ENCODE peak calls at places on chromosomes 1 and 21, in four cellular contexts. L is K562, D is A549, B is HepG2. Z is an unnamed sample.

GRCh38 chr1:63828322-63829044 is 54.7 kb downstream of the ROR1 start:
- DNase-seq in L (no peak), D (no peak), B (no peak), Z (no peak)

GRCh38 chr1:162385280-162385623 is 3.7 kb downstream of the C1orf226 start:
- DNase-seq in L (no peak), D (no peak), B (no peak), Z (no peak)

GRCh38 chr1:93715529-93716126 is 34.0 kb upstream of the BCAR3 start:
- DNase-seq in L (no peak), D (no peak), B (no peak), Z (no peak)

GRCh38 chr1:175498002-175498401 is 245.4 kb downstream of the TNR start:
- DNase-seq in L (no peak), D (no peak), B (no peak), Z (no peak)

GRCh38 chr21:36721817-36722216 is 22.9 kb downstream of the SIM2 start:
- DNase-seq in L (no peak), D (no peak), B (no peak), Z (no peak)

GRCh38 chr1:169368406-169368769 is 393 bp downstream of the BLZF1 start:
- DNase-seq in L (peak; percentile 29), D (no peak), B (peak; percentile 2), Z (peak; percentile 4)

GRCh38 chr1:226870323-226871046 is at the start of gene PSEN2:
- DNase-seq in L (peak; percentile 96), D (peak; percentile 62), B (peak; percentile 24), Z (no peak)

GRCh38 chr1:42167611-42168396 is 3.3 kb upstream of the GUCA2A start:
- DNase-seq in L (no peak), D (no peak), B (no peak), Z (no peak)

GRCh38 chr1:39214998-39215873 is 10.7 kb downstream of the MACF1 start:
- DNase-seq in L (peak; percentile 59), D (no peak), B (peak; percentile 62), Z (peak; percentile 79)

GRCh38 chr1:247294282-247294681 is 37.4 kb downstream of the ZNF496 start:
- DNase-seq in L (no peak), D (no peak), B (no peak), Z (no peak)

GRCh38 chr1:67700692-67701410 is 15.8 kb downstream of the GADD45A start:
- DNase-seq in L (peak; percentile 79), D (peak; percentile 59), B (peak; percentile 98), Z (no peak)
- TF ChIP-seq POLR2AphosphoS2 in L (no peak), D (no peak), B (no peak), Z (no peak)

DNA sequence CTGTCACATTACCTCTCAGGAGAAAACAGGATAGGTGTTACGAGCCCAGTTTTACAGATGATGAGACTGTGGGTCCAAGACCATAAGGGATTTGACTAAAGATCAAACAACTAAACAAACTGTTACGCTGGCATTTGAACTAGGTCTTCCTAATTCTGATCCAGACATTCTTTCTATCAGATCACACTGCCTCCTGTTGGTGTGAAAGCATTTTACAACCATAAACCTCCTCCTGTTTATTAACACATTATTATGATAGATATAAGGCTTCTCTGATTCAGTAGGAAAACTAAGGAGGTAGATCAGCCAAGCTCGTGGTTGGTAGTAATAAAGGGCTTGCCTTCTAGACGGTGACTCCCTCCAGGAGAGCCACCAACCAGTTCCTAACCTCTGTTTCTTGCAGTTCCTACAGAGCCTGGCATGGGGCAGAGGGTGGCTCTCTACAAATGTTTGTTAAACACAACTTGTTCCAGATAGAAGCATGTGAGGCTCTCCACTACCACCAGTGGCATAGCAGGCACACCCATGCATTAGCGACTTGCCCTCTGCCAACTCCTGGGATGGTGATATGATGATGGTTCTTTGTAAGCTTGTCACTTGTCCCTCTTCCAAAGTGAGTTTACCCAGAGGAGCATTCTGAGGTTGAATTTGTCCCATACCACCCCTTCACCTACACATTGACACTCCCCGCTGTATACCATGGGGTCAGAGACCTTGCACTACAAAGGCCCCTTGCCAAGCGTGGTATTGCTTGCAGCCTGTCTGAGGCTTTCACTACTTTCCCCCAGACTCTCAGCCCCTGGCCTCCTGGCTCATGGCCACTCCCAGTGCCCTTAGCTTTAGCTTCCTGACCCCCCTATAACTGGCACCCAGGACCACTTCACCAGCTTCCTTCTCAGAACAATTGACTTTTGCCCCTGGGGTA is 96.4 kb upstream of the HOOK1 start:
- DNase-seq in L (no peak), D (no peak), B (peak; percentile 28), Z (no peak)
- TF ChIP-seq POLR2AphosphoS2 in L (no peak), D (no peak), B (no peak), Z (no peak)

GRCh38 chr1:155006601-155007101 is 4.0 kb downstream of the ZBTB7B start:
- DNase-seq in L (no peak), D (no peak), B (no peak), Z (no peak)
- TF ChIP-seq POLR2AphosphoS2 in L (no peak), D (no peak), B (no peak), Z (no peak)

GRCh38 chr1:165408518-165408917 is 36.4 kb downstream of the RXRG start:
- DNase-seq in L (peak; percentile 53), D (peak; percentile 39), B (peak; percentile 55), Z (no peak)
- TF ChIP-seq POLR2AphosphoS2 in L (no peak), D (no peak), B (no peak), Z (no peak)

GRCh38 chr1:224900062-224900461 is 29.4 kb upstream of the DNAH14 start:
- DNase-seq in L (no peak), D (no peak), B (no peak), Z (no peak)
- TF ChIP-seq POLR2AphosphoS2 in L (no peak), D (no peak), B (no peak), Z (no peak)

DNA sequence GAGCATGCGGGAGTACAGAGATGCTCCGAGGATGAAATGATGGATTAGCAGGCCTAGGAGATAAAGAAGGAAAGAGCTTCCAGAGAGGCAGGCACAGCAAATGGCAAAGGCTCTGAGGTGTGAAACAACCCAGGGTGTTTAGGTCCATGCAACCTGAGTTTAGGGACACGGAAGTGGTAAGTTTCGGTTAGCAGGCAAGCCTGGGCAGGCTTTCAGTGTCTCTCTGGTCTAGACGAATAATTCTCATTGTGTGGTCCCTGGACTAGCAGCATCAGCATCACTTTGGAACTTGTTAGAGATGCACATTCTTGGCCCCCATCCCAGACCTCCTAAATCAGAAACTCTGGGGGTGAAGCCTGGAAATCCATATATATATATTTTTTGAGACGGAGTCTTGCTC is 18.6 kb downstream of the NKAIN1 start:
- DNase-seq in L (no peak), D (no peak), B (no peak), Z (peak; percentile 2)
- TF ChIP-seq POLR2AphosphoS2 in L (no peak), D (no peak), B (no peak), Z (no peak)

GRCh38 chr21:46295177-46295711 is 9.1 kb downstream of the YBEY start:
- DNase-seq in L (peak; percentile 64), D (no peak), B (peak; percentile 39), Z (no peak)
- TF ChIP-seq POLR2AphosphoS2 in L (no peak), D (no peak), B (no peak), Z (no peak)

DNA sequence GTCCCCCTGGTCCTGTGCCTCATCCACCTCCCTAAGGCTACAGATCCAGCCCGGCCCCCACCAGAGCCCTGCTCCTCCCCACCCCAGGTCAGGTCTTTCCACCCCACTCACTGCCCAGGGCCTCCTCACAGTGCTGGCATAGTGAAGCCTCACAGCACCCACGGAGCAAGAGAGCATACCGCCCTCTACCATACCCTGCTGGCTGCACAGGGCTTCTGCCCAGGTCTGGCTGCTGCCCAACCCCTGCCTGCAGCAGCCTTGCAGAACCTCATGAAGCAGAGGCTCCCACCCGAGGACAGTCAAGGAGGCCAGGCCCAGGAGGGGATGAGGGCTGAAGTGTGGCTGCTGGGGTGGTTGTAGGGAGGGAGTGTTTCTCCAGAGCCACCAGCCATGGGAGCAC is 19.7 kb upstream of the ARF1 start:
- DNase-seq in L (no peak), D (no peak), B (no peak), Z (no peak)
- TF ChIP-seq POLR2AphosphoS2 in L (no peak), D (no peak), B (no peak), Z (no peak)

DNA sequence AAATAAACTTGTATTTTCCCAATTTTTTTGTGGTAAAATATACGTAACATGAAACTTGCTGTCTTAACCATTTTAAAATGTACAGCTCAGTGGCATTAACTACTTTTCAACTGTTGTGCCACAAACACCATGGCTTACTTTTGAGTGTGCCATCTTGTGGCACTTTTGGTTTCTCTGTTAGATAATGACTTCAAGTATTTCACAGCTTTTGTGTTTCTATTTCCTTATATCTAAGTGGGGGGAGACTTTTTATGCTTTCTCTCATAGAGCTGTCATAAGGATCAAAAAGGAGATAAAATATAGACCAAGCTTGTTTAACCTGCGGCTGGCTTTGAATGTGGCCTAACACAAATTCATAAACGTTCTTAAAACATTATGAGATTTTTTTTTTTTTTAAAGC is 44.3 kb downstream of the CDC14A start:
- DNase-seq in L (no peak), D (no peak), B (no peak), Z (no peak)
- TF ChIP-seq POLR2AphosphoS2 in L (no peak), D (no peak), B (no peak), Z (no peak)

DNA sequence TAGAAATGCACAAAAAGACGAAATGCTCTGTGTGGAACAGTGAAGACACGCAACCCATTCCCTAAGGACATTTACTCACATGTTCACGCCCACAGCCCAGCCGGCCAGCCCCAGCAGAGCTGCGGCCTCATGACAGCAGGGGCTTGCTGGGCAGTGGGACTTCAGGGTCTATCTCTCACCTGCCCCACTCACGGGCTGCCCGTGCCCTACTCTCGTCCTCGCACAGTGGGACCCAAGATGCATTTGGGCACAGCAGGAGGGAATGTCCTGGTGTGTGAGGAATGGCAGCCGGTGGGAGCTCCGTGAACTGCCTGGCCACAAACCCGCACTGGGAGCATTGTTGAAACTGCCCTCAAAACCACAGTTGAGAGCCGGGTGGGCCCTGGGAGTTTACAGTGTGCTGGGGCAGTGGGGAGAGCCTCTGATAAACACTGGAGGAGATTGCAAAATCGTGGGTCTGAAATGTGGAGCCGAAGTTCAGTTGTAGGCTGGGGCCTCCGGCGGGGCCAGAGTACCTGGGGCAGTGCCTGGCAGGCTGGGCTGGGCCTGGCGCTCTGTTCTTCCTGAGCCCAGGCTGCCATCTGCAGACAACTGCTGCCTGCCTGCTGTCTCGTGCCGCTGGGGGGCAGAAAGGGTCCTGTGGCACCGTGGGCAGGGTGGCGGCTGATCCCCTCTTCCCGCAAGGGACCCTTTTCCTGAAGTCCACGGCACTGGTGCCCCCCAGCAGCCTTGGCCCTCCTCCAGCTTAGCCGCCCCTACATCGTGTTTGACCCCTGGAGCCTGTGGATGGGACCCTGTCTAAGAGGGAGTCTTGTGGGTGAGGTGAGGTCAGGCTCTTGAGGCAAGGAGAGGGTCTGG is 20.7 kb upstream of the POFUT2 start:
- DNase-seq in L (no peak), D (no peak), B (peak; percentile 87), Z (no peak)
- TF ChIP-seq POLR2AphosphoS2 in L (no peak), D (no peak), B (no peak), Z (no peak)

Z was measured in GM12878.